ENCODE peak calls at places on chromosomes 2 and 18, in nine cellular contexts. W, X, Z, P, O, M, T, K and Y are unnamed samples. For H3K4me1, the result is how much of the 10 kb centered on the place peaks cover.

GRCh38 chr2:28387082-28387960 is 5.3 kb upstream of the FOSL2 start:
- DNase-seq in W (no peak), X (no peak), Z (no peak), P (no peak), O (no peak), M (peak), T (no peak), K (no peak), Y (no peak)

GRCh38 chr18:3319399-3319798 is 57.5 kb downstream of the MYL12B start:
- DNase-seq in W (no peak), X (no peak), Z (no peak), P (no peak), O (no peak), M (no peak), T (no peak), K (no peak), Y (no peak)

GRCh38 chr2:65056990-65057375 is 767 bp downstream of the CEP68 start:
- DNase-seq in W (no peak), X (no peak), Z (no peak), P (no peak), O (no peak), M (no peak), T (no peak), K (no peak), Y (no peak)

GRCh38 chr2:133004623-133005022 is 334.6 kb upstream of the LYPD1 start:
- DNase-seq in W (no peak), X (no peak), Z (no peak), P (no peak), O (no peak), M (no peak), T (no peak), K (no peak), Y (no peak)

GRCh38 chr18:67508146-67508545 is 8.4 kb downstream of the DSEL start:
- DNase-seq in W (no peak), X (no peak), Z (no peak), P (no peak), O (no peak), M (no peak), T (no peak), K (no peak), Y (no peak)

GRCh38 chr2:91442246-91442905 is 2750.9 kb downstream of the RPIA start:
- DNase-seq in W (peak), X (peak), Z (peak), P (peak), O (no peak), M (peak), T (peak), K (peak), Y (no peak)

GRCh38 chr2:187617925-187618324 is 63.7 kb upstream of the TFPI start:
- DNase-seq in W (no peak), X (no peak), Z (no peak), P (no peak), O (no peak), M (no peak), T (no peak), K (no peak), Y (no peak)

GRCh38 chr18:62018034-62018760 is 125.4 kb upstream of the RNF152 start:
- DNase-seq in W (no peak), X (no peak), Z (peak), P (peak), O (peak), M (no peak), T (no peak), K (peak), Y (peak)

GRCh38 chr2:40113272-40113671 is 334.2 kb upstream of the THUMPD2 start:
- DNase-seq in W (no peak), X (no peak), Z (no peak), P (no peak), O (no peak), M (no peak), T (no peak), K (no peak), Y (no peak)

GRCh38 chr18:70397259-70397925 is 108.5 kb downstream of the SOCS6 start:
- DNase-seq in W (no peak), X (no peak), Z (no peak), P (no peak), O (no peak), M (no peak), T (no peak), K (no peak), Y (no peak)

GRCh38 chr2:8927510-8928456 is 75.7 kb downstream of the MBOAT2 start:
- DNase-seq in W (no peak), X (no peak), Z (no peak), P (no peak), O (no peak), M (no peak), T (no peak), K (no peak), Y (no peak)

GRCh38 chr2:23073681-23074080 is 311.3 kb upstream of the KLHL29 start:
- DNase-seq in W (no peak), X (no peak), Z (no peak), P (no peak), O (no peak), M (no peak), T (no peak), K (no peak), Y (no peak)

GRCh38 chr2:209868595-209868994 is 97.0 kb downstream of the UNC80 start:
- DNase-seq in W (no peak), X (no peak), Z (no peak), P (no peak), O (no peak), M (no peak), T (no peak), K (no peak), Y (no peak)

GRCh38 chr2:120953066-120953760 is 217.5 kb downstream of the GLI2 start:
- DNase-seq in W (no peak), X (no peak), Z (no peak), P (no peak), O (no peak), M (no peak), T (no peak), K (no peak), Y (no peak)

GRCh38 chr2:11212645-11213044 is 57.4 kb downstream of the SLC66A3 start:
- DNase-seq in W (no peak), X (no peak), Z (no peak), P (no peak), O (no peak), M (no peak), T (no peak), K (no peak), Y (no peak)

GRCh38 chr2:26733343-26733742 is 30.7 kb upstream of the SLC35F6 start:
- DNase-seq in W (no peak), X (no peak), Z (no peak), P (no peak), O (no peak), M (no peak), T (no peak), K (no peak), Y (no peak)

GRCh38 chr18:79523738-79524180 is 128.0 kb downstream of the NFATC1 start:
- DNase-seq in W (no peak), X (no peak), Z (no peak), P (no peak), O (no peak), M (peak), T (no peak), K (no peak), Y (peak)

GRCh38 chr2:237705225-237705524 is 77.8 kb downstream of the LRRFIP1 start:
- DNase-seq in W (no peak), X (no peak), Z (no peak), P (no peak), O (no peak), M (no peak), T (no peak), K (no peak), Y (no peak)

GRCh38 chr2:113175101-113175628 is 1.4 kb downstream of the PSD4 start:
- DNase-seq in W (no peak), X (no peak), Z (no peak), P (no peak), O (no peak), M (peak), T (no peak), K (no peak), Y (peak)

GRCh38 chr2:171778515-171778914 is 91.2 kb downstream of the DYNC1I2 start:
- DNase-seq in W (no peak), X (no peak), Z (no peak), P (no peak), O (no peak), M (no peak), T (no peak), K (no peak), Y (no peak)

GRCh38 chr2:195520671-195521155 is 136.3 kb upstream of the SLC39A10 start:
- DNase-seq in W (peak), X (peak), Z (no peak), P (no peak), O (no peak), M (no peak), T (no peak), K (peak), Y (no peak)

GRCh38 chr2:33238111-33238510 is 238.3 kb upstream of the RASGRP3 start:
- DNase-seq in W (no peak), X (no peak), Z (no peak), P (no peak), O (no peak), M (no peak), T (no peak), K (no peak), Y (no peak)

GRCh38 chr2:112182581-112183034 is 44.4 kb downstream of the FBLN7 start:
- DNase-seq in W (no peak), X (no peak), Z (no peak), P (no peak), O (no peak), M (no peak), T (no peak), K (no peak), Y (no peak)

GRCh38 chr2:144496660-144497598 is 23.0 kb downstream of the ZEB2 start:
- DNase-seq in W (no peak), X (no peak), Z (no peak), P (no peak), O (no peak), M (no peak), T (no peak), K (no peak), Y (no peak)
- H3K4me1 ChIP-seq in W (under half), X (under half), Z (half or more), P (under half), O (under half), M (half or more), T (under half), K (under half), Y (under half)

DNA sequence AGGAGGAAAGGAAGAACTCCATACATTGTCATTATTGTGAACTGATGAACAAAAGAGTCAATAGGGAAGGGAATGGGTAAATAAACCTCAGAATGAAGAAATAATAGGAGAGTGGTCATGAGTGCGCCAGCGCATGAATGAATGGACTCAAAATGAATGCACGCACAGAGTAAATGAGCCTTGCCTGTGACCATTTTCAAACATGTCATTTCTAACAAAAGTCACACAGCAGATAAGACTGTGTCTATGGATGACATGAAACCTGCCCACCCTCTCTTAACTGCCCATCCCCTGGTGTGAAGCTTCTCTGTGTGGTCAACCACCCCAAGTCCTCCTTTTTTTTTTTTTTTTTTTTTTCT is 121.1 kb upstream of the TEX51 start:
- DNase-seq in W (no peak), X (no peak), Z (no peak), P (no peak), O (no peak), M (no peak), T (peak), K (no peak), Y (no peak)
- TF ChIP-seq CTCF in W (no peak), X (no peak), Z (peak), P (no peak), O (no peak), M (peak), T (no peak), K (no peak), Y (no peak)

DNA sequence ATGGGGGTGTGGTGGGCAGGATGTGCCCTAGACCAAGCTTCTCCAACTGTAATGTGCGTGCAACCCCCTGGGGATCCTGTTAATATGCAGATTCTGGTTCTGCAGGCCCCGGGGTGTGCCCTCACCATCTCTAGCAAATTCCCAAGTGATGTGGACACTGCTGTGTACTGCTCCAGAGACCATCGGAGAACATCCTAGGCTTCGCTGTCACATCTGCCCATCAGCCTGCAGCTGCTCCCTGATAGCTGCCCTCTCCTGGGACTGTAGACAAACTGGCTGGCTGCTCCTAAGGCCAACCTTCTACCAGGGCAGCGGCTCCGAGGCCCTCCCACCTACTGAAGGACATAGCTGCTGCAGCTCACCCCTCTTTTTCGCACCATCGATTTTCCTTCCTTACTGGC is 3.1 kb downstream of the HS1BP3 start:
- DNase-seq in W (no peak), X (peak), Z (no peak), P (no peak), O (no peak), M (peak), T (no peak), K (no peak), Y (no peak)
- H3K4me1 ChIP-seq in W (under half), X (under half), Z (under half), P (under half), O (under half), M (under half), T (under half), K (under half), Y (under half)

GRCh38 chr2:73268831-73269685 is 15.2 kb downstream of the FBXO41 start:
- DNase-seq in W (peak), X (no peak), Z (no peak), P (no peak), O (no peak), M (peak), T (peak), K (peak), Y (peak)
- TF ChIP-seq CTCF in W (peak), X (no peak), Z (no peak), P (no peak), O (no peak), M (peak), T (no peak), K (peak), Y (peak)

GRCh38 chr2:150484461-150484931 is 3.0 kb downstream of the RND3 start:
- DNase-seq in W (no peak), X (no peak), Z (no peak), P (no peak), O (no peak), M (no peak), T (no peak), K (no peak), Y (no peak)
- H3K4me1 ChIP-seq in W (half or more), X (under half), Z (half or more), P (under half), O (under half), M (under half), T (under half), K (under half), Y (under half)

DNA sequence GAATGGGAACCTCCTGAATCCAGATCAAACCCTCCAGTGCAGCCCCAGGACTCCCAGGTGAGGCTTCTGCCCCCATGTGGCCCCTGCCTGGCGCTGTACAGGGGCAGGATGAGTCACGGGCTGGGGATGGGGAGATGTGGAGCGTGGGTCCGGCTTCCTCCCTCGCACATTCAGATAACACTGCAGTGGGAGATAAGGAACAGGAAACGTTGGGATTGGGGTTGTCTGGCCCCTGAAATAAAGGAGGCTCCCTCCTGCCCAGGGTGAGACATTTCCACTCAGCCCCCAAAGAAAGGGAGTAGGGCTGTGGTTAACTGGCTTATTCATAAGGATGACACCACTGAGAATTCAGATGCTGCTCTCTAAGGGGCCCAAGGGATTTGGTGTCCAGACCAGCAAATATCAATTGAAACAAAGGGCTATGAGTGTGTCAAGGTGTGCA is 30.7 kb downstream of the IGFBP5 start:
- DNase-seq in W (no peak), X (peak), Z (no peak), P (no peak), O (no peak), M (no peak), T (no peak), K (peak), Y (no peak)
- TF ChIP-seq CTCF in W (no peak), X (peak), Z (no peak), P (no peak), O (no peak), M (no peak), T (no peak), K (peak), Y (no peak)